ENCODE peak calls at places on chromosomes 3 and 15, in five cellular contexts. One of them, this sample, is unnamed.

GRCh38 chr15:81337713-81338157 is 13.8 kb upstream of the STARD5 start:
- DNase-seq in hippocampal formation: no peak
- DNase-seq in transverse colon: no peak
- DNase-seq in WERI-Rb-1: no peak
- DNase-seq in lung: no peak
- DNase-seq in this sample: no peak

GRCh38 chr3:186519021-186519658 is 25.0 kb downstream of the CRYGS start:
- DNase-seq in transverse colon: no peak
- DNase-seq in WERI-Rb-1: no peak
- DNase-seq in hippocampal formation: no peak
- DNase-seq in lung: no peak
- DNase-seq in this sample: peak; percentile 38

GRCh38 chr3:39651993-39652739 is 157.2 kb upstream of the MYRIP start:
- DNase-seq in hippocampal formation: no peak
- DNase-seq in lung: no peak
- DNase-seq in transverse colon: no peak
- DNase-seq in WERI-Rb-1: no peak
- DNase-seq in this sample: no peak

GRCh38 chr3:54632834-54633233 is 295.0 kb downstream of the LRTM1 start:
- DNase-seq in transverse colon: no peak
- DNase-seq in lung: no peak
- DNase-seq in hippocampal formation: no peak
- DNase-seq in WERI-Rb-1: no peak
- DNase-seq in this sample: no peak

GRCh38 chr3:187101184-187102072 is 37.9 kb downstream of the RPL39L start:
- DNase-seq in transverse colon: peak; percentile 77
- DNase-seq in WERI-Rb-1: no peak
- DNase-seq in lung: peak; percentile 76
- DNase-seq in hippocampal formation: no peak
- DNase-seq in this sample: peak; percentile 38

GRCh38 chr3:5095879-5096278 is 26.2 kb upstream of the ARL8B start:
- DNase-seq in hippocampal formation: no peak
- DNase-seq in lung: no peak
- DNase-seq in WERI-Rb-1: no peak
- DNase-seq in transverse colon: no peak
- DNase-seq in this sample: no peak

GRCh38 chr3:29914861-29915524 is 634.1 kb downstream of the RBMS3 start:
- DNase-seq in lung: no peak
- DNase-seq in WERI-Rb-1: no peak
- DNase-seq in hippocampal formation: no peak
- DNase-seq in transverse colon: no peak
- DNase-seq in this sample: no peak

GRCh38 chr3:64533565-64534317 is 154.1 kb downstream of the ADAMTS9 start:
- DNase-seq in lung: peak; percentile 79
- DNase-seq in transverse colon: peak; percentile 84
- DNase-seq in hippocampal formation: peak; percentile 67
- DNase-seq in WERI-Rb-1: peak; percentile 91
- DNase-seq in this sample: peak; percentile 67

GRCh38 chr3:151909720-151910405 is 36.4 kb downstream of the SUCNR1 start:
- DNase-seq in WERI-Rb-1: no peak
- DNase-seq in hippocampal formation: no peak
- DNase-seq in transverse colon: no peak
- DNase-seq in lung: no peak
- DNase-seq in this sample: no peak

GRCh38 chr3:39022275-39022630 is 29.5 kb downstream of the SCN11A start:
- DNase-seq in transverse colon: no peak
- DNase-seq in lung: no peak
- DNase-seq in hippocampal formation: no peak
- DNase-seq in WERI-Rb-1: no peak
- DNase-seq in this sample: no peak

GRCh38 chr3:81958967-81959625 is 197.7 kb upstream of the GBE1 start:
- DNase-seq in WERI-Rb-1: no peak
- DNase-seq in hippocampal formation: no peak
- DNase-seq in lung: no peak
- DNase-seq in transverse colon: no peak
- DNase-seq in this sample: no peak

GRCh38 chr3:53083496-53083895 is 37.6 kb upstream of the SFMBT1 start:
- DNase-seq in transverse colon: no peak
- DNase-seq in WERI-Rb-1: no peak
- DNase-seq in hippocampal formation: no peak
- DNase-seq in lung: no peak
- DNase-seq in this sample: no peak

GRCh38 chr15:92439311-92439710 is 45.6 kb downstream of the ST8SIA2 start:
- DNase-seq in transverse colon: no peak
- DNase-seq in lung: no peak
- DNase-seq in hippocampal formation: no peak
- DNase-seq in WERI-Rb-1: no peak
- DNase-seq in this sample: no peak

GRCh38 chr15:84826369-84826823 is 9.2 kb downstream of the ALPK3 start:
- DNase-seq in WERI-Rb-1: peak; percentile 46
- DNase-seq in hippocampal formation: no peak
- DNase-seq in lung: no peak
- DNase-seq in transverse colon: peak; percentile 50
- DNase-seq in this sample: peak; percentile 29

GRCh38 chr3:126523745-126524428 is at the start of gene CHST13:
- DNase-seq in hippocampal formation: no peak
- DNase-seq in WERI-Rb-1: peak; percentile 68
- DNase-seq in lung: no peak
- DNase-seq in transverse colon: peak; percentile 86
- DNase-seq in this sample: peak; percentile 39

GRCh38 chr3:138950006-138950644 is 3.1 kb downstream of the FOXL2NB start:
- DNase-seq in hippocampal formation: peak; percentile 4
- DNase-seq in transverse colon: no peak
- DNase-seq in WERI-Rb-1: no peak
- DNase-seq in lung: no peak
- DNase-seq in this sample: no peak

GRCh38 chr3:17481116-17481515 is 261.3 kb downstream of the TBC1D5 start:
- DNase-seq in lung: no peak
- DNase-seq in WERI-Rb-1: no peak
- DNase-seq in hippocampal formation: no peak
- DNase-seq in transverse colon: no peak
- DNase-seq in this sample: no peak

GRCh38 chr3:134810850-134811249 is 15.8 kb downstream of the EPHB1 start:
- DNase-seq in lung: no peak
- DNase-seq in hippocampal formation: no peak
- DNase-seq in WERI-Rb-1: no peak
- DNase-seq in transverse colon: no peak
- DNase-seq in this sample: no peak

GRCh38 chr3:84724877-84725276 is 233.9 kb upstream of the CADM2 start:
- DNase-seq in transverse colon: no peak
- DNase-seq in lung: no peak
- DNase-seq in hippocampal formation: no peak
- DNase-seq in WERI-Rb-1: no peak
- DNase-seq in this sample: no peak

GRCh38 chr3:110307065-110307809 is 764.4 kb upstream of the NECTIN3 start:
- DNase-seq in hippocampal formation: no peak
- DNase-seq in transverse colon: no peak
- DNase-seq in lung: no peak
- DNase-seq in WERI-Rb-1: no peak
- DNase-seq in this sample: no peak

GRCh38 chr3:195162033-195162669 is 108.8 kb downstream of the XXYLT1 start:
- DNase-seq in transverse colon: no peak
- DNase-seq in hippocampal formation: peak; percentile 27
- DNase-seq in lung: no peak
- DNase-seq in WERI-Rb-1: no peak
- DNase-seq in this sample: no peak

GRCh38 chr15:73322665-73323373 is 45.9 kb downstream of the HCN4 start:
- DNase-seq in WERI-Rb-1: no peak
- DNase-seq in lung: no peak
- DNase-seq in hippocampal formation: no peak
- DNase-seq in transverse colon: no peak
- DNase-seq in this sample: no peak

GRCh38 chr15:38017721-38018120 is 83.3 kb downstream of the TMCO5A start:
- DNase-seq in lung: peak; percentile 30
- DNase-seq in transverse colon: no peak
- DNase-seq in WERI-Rb-1: no peak
- DNase-seq in hippocampal formation: no peak
- DNase-seq in this sample: peak; percentile 3

GRCh38 chr3:51739100-51739499 is 32.2 kb downstream of the GRM2 start:
- DNase-seq in transverse colon: no peak
- DNase-seq in hippocampal formation: no peak
- DNase-seq in WERI-Rb-1: no peak
- DNase-seq in lung: no peak
- DNase-seq in this sample: no peak

GRCh38 chr3:80668600-80669281 is 900.9 kb upstream of the ROBO1 start:
- DNase-seq in WERI-Rb-1: no peak
- DNase-seq in transverse colon: no peak
- DNase-seq in hippocampal formation: no peak
- DNase-seq in lung: no peak
- DNase-seq in this sample: no peak

GRCh38 chr3:162354343-162354742 is 857.7 kb downstream of the OTOL1 start:
- DNase-seq in transverse colon: no peak
- DNase-seq in lung: no peak
- DNase-seq in WERI-Rb-1: no peak
- DNase-seq in hippocampal formation: no peak
- DNase-seq in this sample: no peak

GRCh38 chr15:60804551-60804950 is 325.6 kb upstream of the ICE2 start:
- DNase-seq in lung: no peak
- DNase-seq in hippocampal formation: no peak
- DNase-seq in WERI-Rb-1: no peak
- DNase-seq in transverse colon: no peak
- DNase-seq in this sample: no peak

GRCh38 chr3:152656207-152657001 is 178.5 kb upstream of the P2RY1 start:
- DNase-seq in transverse colon: no peak
- DNase-seq in hippocampal formation: no peak
- DNase-seq in WERI-Rb-1: no peak
- DNase-seq in lung: no peak
- DNase-seq in this sample: peak; percentile 6

GRCh38 chr15:74330861-74331408 is 36.5 kb downstream of the CYP11A1 start:
- DNase-seq in transverse colon: no peak
- DNase-seq in WERI-Rb-1: no peak
- DNase-seq in hippocampal formation: no peak
- DNase-seq in lung: no peak
- DNase-seq in this sample: no peak

GRCh38 chr15:97504031-97504430 is 456.5 kb upstream of the ARRDC4 start:
- DNase-seq in transverse colon: no peak
- DNase-seq in hippocampal formation: no peak
- DNase-seq in WERI-Rb-1: no peak
- DNase-seq in lung: no peak
- DNase-seq in this sample: peak; percentile 83

GRCh38 chr3:184373422-184373821 is 4.6 kb downstream of the THPO start:
- DNase-seq in hippocampal formation: no peak
- DNase-seq in transverse colon: no peak
- DNase-seq in WERI-Rb-1: no peak
- DNase-seq in lung: no peak
- DNase-seq in this sample: no peak

GRCh38 chr3:125163739-125164601 is 48.6 kb downstream of the SLC12A8 start:
- DNase-seq in WERI-Rb-1: peak; percentile 86
- DNase-seq in transverse colon: peak; percentile 39
- DNase-seq in hippocampal formation: no peak
- DNase-seq in lung: peak; percentile 72
- DNase-seq in this sample: peak; percentile 63

GRCh38 chr3:141457624-141458236 is 29.1 kb upstream of the RASA2 start:
- DNase-seq in WERI-Rb-1: no peak
- DNase-seq in transverse colon: no peak
- DNase-seq in hippocampal formation: no peak
- DNase-seq in lung: no peak
- DNase-seq in this sample: no peak

GRCh38 chr15:41851167-41851523 is 12.5 kb downstream of the PLA2G4B start:
- DNase-seq in hippocampal formation: no peak
- DNase-seq in WERI-Rb-1: no peak
- DNase-seq in lung: no peak
- DNase-seq in transverse colon: no peak
- DNase-seq in this sample: no peak

GRCh38 chr3:98786364-98786930 is 23.3 kb downstream of the ST3GAL6 start:
- DNase-seq in transverse colon: no peak
- DNase-seq in hippocampal formation: no peak
- DNase-seq in WERI-Rb-1: no peak
- DNase-seq in lung: no peak
- DNase-seq in this sample: peak; percentile 69

GRCh38 chr3:141115752-141116541 is 64.8 kb downstream of the SPSB4 start:
- DNase-seq in transverse colon: no peak
- DNase-seq in lung: no peak
- DNase-seq in WERI-Rb-1: no peak
- DNase-seq in hippocampal formation: no peak
- DNase-seq in this sample: no peak

GRCh38 chr3:175601521-175601920 is 742.4 kb downstream of the NAALADL2 start:
- DNase-seq in hippocampal formation: no peak
- DNase-seq in WERI-Rb-1: no peak
- DNase-seq in transverse colon: no peak
- DNase-seq in lung: no peak
- DNase-seq in this sample: no peak